ENCODE peak calls at places on chromosome 1, in five cellular contexts. One of them, this sample, is unnamed.
A peak's percentile ranks its signal among the peaks of the same experiment; 100 is the strongest.

GRCh38 chr1:17210176-17210575 is 5.2 kb downstream of the PADI1 start:
- DNase-seq in fibroblast of mammary gland: no peak
- DNase-seq in iPS-NIHi11: no peak
- DNase-seq in activated CD4-positive, CD25-positive, alpha-beta regulatory T cell: no peak
- DNase-seq in endodermal cell: no peak
- DNase-seq in this sample: peak; percentile 41

GRCh38 chr1:54876814-54877213 is 10.2 kb downstream of the DHCR24 start:
- DNase-seq in fibroblast of mammary gland: no peak
- DNase-seq in endodermal cell: peak; percentile 48
- DNase-seq in iPS-NIHi11: no peak
- DNase-seq in activated CD4-positive, CD25-positive, alpha-beta regulatory T cell: no peak
- DNase-seq in this sample: peak; percentile 92

GRCh38 chr1:230426246-230427101 is at the start of gene PGBD5:
- DNase-seq in activated CD4-positive, CD25-positive, alpha-beta regulatory T cell: no peak
- DNase-seq in endodermal cell: peak; percentile 96
- DNase-seq in iPS-NIHi11: peak; percentile 96
- DNase-seq in fibroblast of mammary gland: peak; percentile 34
- DNase-seq in this sample: peak; percentile 87

GRCh38 chr1:219143735-219144134 is 29.9 kb upstream of the LYPLAL1 start:
- DNase-seq in endodermal cell: no peak
- DNase-seq in fibroblast of mammary gland: peak; percentile 56
- DNase-seq in activated CD4-positive, CD25-positive, alpha-beta regulatory T cell: no peak
- DNase-seq in iPS-NIHi11: no peak
- DNase-seq in this sample: no peak

GRCh38 chr1:39132505-39133339 is 71.8 kb upstream of the MACF1 start:
- DNase-seq in endodermal cell: peak; percentile 94
- DNase-seq in activated CD4-positive, CD25-positive, alpha-beta regulatory T cell: no peak
- DNase-seq in fibroblast of mammary gland: peak; percentile 55
- DNase-seq in iPS-NIHi11: peak; percentile 83
- DNase-seq in this sample: peak; percentile 97

GRCh38 chr1:53754484-53755312 is 15.7 kb upstream of the GLIS1 start:
- DNase-seq in fibroblast of mammary gland: peak; percentile 80
- DNase-seq in iPS-NIHi11: peak; percentile 77
- DNase-seq in endodermal cell: peak; percentile 81
- DNase-seq in activated CD4-positive, CD25-positive, alpha-beta regulatory T cell: no peak
- DNase-seq in this sample: peak; percentile 82

GRCh38 chr1:177646757-177647730 is 322.8 kb downstream of the SEC16B start:
- DNase-seq in iPS-NIHi11: no peak
- DNase-seq in endodermal cell: peak; percentile 60
- DNase-seq in fibroblast of mammary gland: no peak
- DNase-seq in activated CD4-positive, CD25-positive, alpha-beta regulatory T cell: no peak
- DNase-seq in this sample: peak; percentile 43

GRCh38 chr1:223410036-223410435 is 16.8 kb downstream of the CCDC185 start:
- DNase-seq in iPS-NIHi11: no peak
- DNase-seq in endodermal cell: no peak
- DNase-seq in activated CD4-positive, CD25-positive, alpha-beta regulatory T cell: no peak
- DNase-seq in fibroblast of mammary gland: no peak
- DNase-seq in this sample: no peak

GRCh38 chr1:6313382-6314265 is 52.7 kb upstream of the GPR153 start:
- DNase-seq in fibroblast of mammary gland: no peak
- DNase-seq in iPS-NIHi11: no peak
- DNase-seq in activated CD4-positive, CD25-positive, alpha-beta regulatory T cell: no peak
- DNase-seq in endodermal cell: no peak
- DNase-seq in this sample: no peak

GRCh38 chr1:153647375-153647714 is 11.2 kb upstream of the SNAPIN start:
- DNase-seq in iPS-NIHi11: no peak
- DNase-seq in fibroblast of mammary gland: no peak
- DNase-seq in endodermal cell: peak; percentile 66
- DNase-seq in activated CD4-positive, CD25-positive, alpha-beta regulatory T cell: no peak
- DNase-seq in this sample: peak; percentile 49

GRCh38 chr1:166730299-166730888 is 108.9 kb upstream of the POGK start:
- DNase-seq in endodermal cell: peak; percentile 64
- DNase-seq in fibroblast of mammary gland: no peak
- DNase-seq in iPS-NIHi11: no peak
- DNase-seq in activated CD4-positive, CD25-positive, alpha-beta regulatory T cell: no peak
- DNase-seq in this sample: peak; percentile 55

GRCh38 chr1:91513160-91513559 is 12.5 kb downstream of the CDC7 start:
- DNase-seq in iPS-NIHi11: no peak
- DNase-seq in endodermal cell: no peak
- DNase-seq in activated CD4-positive, CD25-positive, alpha-beta regulatory T cell: no peak
- DNase-seq in fibroblast of mammary gland: peak; percentile 58
- DNase-seq in this sample: no peak

GRCh38 chr1:183228650-183229220 is 42.7 kb downstream of the LAMC2 start:
- DNase-seq in endodermal cell: no peak
- DNase-seq in activated CD4-positive, CD25-positive, alpha-beta regulatory T cell: no peak
- DNase-seq in fibroblast of mammary gland: no peak
- DNase-seq in iPS-NIHi11: no peak
- DNase-seq in this sample: no peak

GRCh38 chr1:231376875-231377549 is 38.9 kb downstream of the SPRTN start:
- DNase-seq in endodermal cell: no peak
- DNase-seq in fibroblast of mammary gland: no peak
- DNase-seq in iPS-NIHi11: no peak
- DNase-seq in activated CD4-positive, CD25-positive, alpha-beta regulatory T cell: no peak
- DNase-seq in this sample: no peak

GRCh38 chr1:27031235-27032118 is 18.8 kb upstream of the TENT5B start:
- DNase-seq in iPS-NIHi11: peak; percentile 80
- DNase-seq in activated CD4-positive, CD25-positive, alpha-beta regulatory T cell: no peak
- DNase-seq in fibroblast of mammary gland: peak; percentile 61
- DNase-seq in endodermal cell: peak; percentile 91
- DNase-seq in this sample: peak; percentile 94

GRCh38 chr1:160625725-160626498 is 20.9 kb downstream of the SLAMF1 start:
- DNase-seq in iPS-NIHi11: no peak
- DNase-seq in endodermal cell: no peak
- DNase-seq in fibroblast of mammary gland: no peak
- DNase-seq in activated CD4-positive, CD25-positive, alpha-beta regulatory T cell: no peak
- DNase-seq in this sample: no peak

GRCh38 chr1:186745531-186746146 is 65.4 kb upstream of the PTGS2 start:
- DNase-seq in iPS-NIHi11: no peak
- DNase-seq in activated CD4-positive, CD25-positive, alpha-beta regulatory T cell: no peak
- DNase-seq in endodermal cell: no peak
- DNase-seq in fibroblast of mammary gland: no peak
- DNase-seq in this sample: no peak

GRCh38 chr1:53455592-53455991 is 3.6 kb upstream of the DMRTB1 start:
- DNase-seq in iPS-NIHi11: no peak
- DNase-seq in activated CD4-positive, CD25-positive, alpha-beta regulatory T cell: no peak
- DNase-seq in endodermal cell: no peak
- DNase-seq in fibroblast of mammary gland: no peak
- DNase-seq in this sample: no peak

GRCh38 chr1:89757532-89757931 is 63.3 kb upstream of the LRRC8D start:
- DNase-seq in endodermal cell: no peak
- DNase-seq in activated CD4-positive, CD25-positive, alpha-beta regulatory T cell: no peak
- DNase-seq in iPS-NIHi11: no peak
- DNase-seq in fibroblast of mammary gland: peak; percentile 9
- DNase-seq in this sample: no peak

This sample was measured in mesendoderm.